ENCODE peak calls at places on chromosomes 5 and 9, in five cellular contexts. Z is stomach; Y is stimulated activated naive CD8-positive, alpha-beta T cell treated with anti-CD3 and anti-CD28 coated beads, Interleukin-15, amount 100 ng/mL, for 72 hours; D is aorta; Q is CD4-positive, alpha-beta memory T cell. V is an unnamed sample.

GRCh38 chr5:170159101-170159698 is 53.5 kb downstream of the FOXI1 start:
- DNase-seq in D (no peak), Z (no peak), Q (no peak), Y (no peak), V (no peak)

GRCh38 chr5:127652952-127653611 is 4.2 kb downstream of the CTXN3 start:
- DNase-seq in D (no peak), Q (no peak), Z (no peak), Y (no peak), V (no peak)

GRCh38 chr5:138275379-138275782 is 960 bp upstream of the GFRA3 start:
- DNase-seq in Q (no peak), Y (no peak), Z (no peak), D (no peak), V (no peak)

GRCh38 chr9:4550777-4551476 is 60.7 kb downstream of the SLC1A1 start:
- DNase-seq in D (no peak), Y (no peak), Q (no peak), Z (no peak), V (no peak)

GRCh38 chr5:171457208-171457981 is 37.9 kb downstream of the FGF18 start:
- DNase-seq in Z (no peak), Q (no peak), D (no peak), Y (no peak), V (no peak)

GRCh38 chr9:97985058-97985861 is 2.1 kb downstream of the ANP32B start:
- DNase-seq in Z (peak; percentile 32), Q (peak; percentile 61), D (peak; percentile 79), Y (no peak), V (no peak)

GRCh38 chr9:20640331-20641187 is 18.3 kb upstream of the MLLT3 start:
- DNase-seq in Y (peak; percentile 70), D (peak; percentile 83), Q (peak; percentile 71), Z (peak; percentile 68), V (no peak)

GRCh38 chr5:73706963-73707362 is 81.0 kb downstream of the ARHGEF28 start:
- DNase-seq in Q (no peak), Z (no peak), Y (no peak), D (no peak), V (no peak)

GRCh38 chr5:141603912-141604311 is 14.9 kb downstream of the DIAPH1 start:
- DNase-seq in Z (no peak), Q (no peak), D (no peak), Y (no peak), V (no peak)

GRCh38 chr5:124888050-124888506 is 141.6 kb upstream of the ZNF608 start:
- DNase-seq in D (no peak), Y (no peak), Z (no peak), Q (no peak), V (no peak)

GRCh38 chr5:136886623-136887022 is 521.3 kb upstream of the TRPC7 start:
- DNase-seq in D (no peak), Q (no peak), Y (no peak), Z (no peak), V (no peak)

GRCh38 chr5:86986837-86987236 is 280.8 kb upstream of the RASA1 start:
- DNase-seq in Z (no peak), Y (no peak), D (no peak), Q (peak; percentile 12), V (no peak)

GRCh38 chr9:73981405-73981804 is 515.7 kb upstream of the RORB start:
- DNase-seq in Y (no peak), Z (no peak), Q (no peak), D (no peak), V (no peak)

GRCh38 chr5:19241690-19242089 is 746.3 kb downstream of the CDH18 start:
- DNase-seq in D (no peak), Z (no peak), Y (no peak), Q (no peak), V (no peak)

GRCh38 chr9:97740848-97741821 is 44.0 kb upstream of the XPA start:
- DNase-seq in Z (peak; percentile 60), Y (peak; percentile 46), D (peak; percentile 90), Q (peak; percentile 15), V (peak; percentile 82)

GRCh38 chr5:74067748-74068541 is 441.9 kb downstream of the ARHGEF28 start:
- DNase-seq in Z (no peak), Y (no peak), D (no peak), Q (no peak), V (no peak)

GRCh38 chr9:86069206-86069869 is 30.0 kb downstream of the GOLM1 start:
- DNase-seq in Y (no peak), Z (no peak), D (no peak), Q (no peak), V (no peak)

GRCh38 chr9:9341203-9341602 is 1271.6 kb downstream of the PTPRD start:
- DNase-seq in D (no peak), Z (no peak), Y (no peak), Q (no peak), V (no peak)

GRCh38 chr9:101578378-101578777 is 16.4 kb downstream of the PPP3R2 start:
- DNase-seq in Y (no peak), D (no peak), Z (no peak), Q (no peak), V (no peak)

GRCh38 chr5:122871669-122872068 is 26.3 kb downstream of the SNX24 start:
- DNase-seq in Q (no peak), Z (no peak), Y (no peak), D (no peak), V (no peak)

GRCh38 chr5:132259061-132259851 is 1.8 kb downstream of the PDLIM4 start:
- DNase-seq in Y (peak; percentile 6), D (peak; percentile 93), Q (no peak), Z (peak; percentile 16), V (no peak)

GRCh38 chr9:122058051-122058450 is 35.1 kb downstream of the TTLL11 start:
- DNase-seq in Y (no peak), D (no peak), Z (no peak), Q (no peak), V (no peak)

GRCh38 chr5:6729400-6730310 is 16.4 kb downstream of the TENT4A start:
- DNase-seq in Q (peak; percentile 44), Y (peak; percentile 67), Z (peak; percentile 51), D (no peak), V (no peak)

V was measured in cardiac septum.